ENCODE peak calls at places on chromosomes 4 and X, in seven cellular contexts. P, K, Y, F, A, N and B are unnamed samples.

GRCh38 chr4:126907389-126907788 is 725.4 kb upstream of the INTU start:
- DNase-seq in P (no peak), K (no peak), Y (no peak), F (no peak), A (no peak), N (no peak), B (no peak)

GRCh38 chr4:107747748-107748486 is 27.9 kb upstream of the PAPSS1 start:
- DNase-seq in P (no peak), K (no peak), Y (no peak), F (no peak), A (no peak), N (no peak), B (no peak)

GRCh38 chrX:132271330-132271729 is 52.1 kb upstream of the RAP2C start:
- DNase-seq in P (peak; percentile 48), K (no peak), Y (no peak), F (no peak), A (no peak), N (peak; percentile 36), B (no peak)

GRCh38 chrX:20240201-20240600 is 26.5 kb downstream of the RPS6KA3 start:
- DNase-seq in P (no peak), K (no peak), Y (no peak), F (no peak), A (no peak), N (no peak), B (no peak)

GRCh38 chr4:129899849-129900248 is 803.9 kb downstream of the C4orf33 start:
- DNase-seq in P (no peak), K (no peak), Y (no peak), F (no peak), A (no peak), N (no peak), B (no peak)

GRCh38 chr4:168589154-168589553 is 92.3 kb downstream of the PALLD start:
- DNase-seq in P (peak; percentile 79), K (no peak), Y (no peak), F (peak; percentile 94), A (no peak), N (peak; percentile 99), B (no peak)

GRCh38 chr4:182642831-182643230 is 274.4 kb downstream of the DCTD start:
- DNase-seq in P (no peak), K (no peak), Y (no peak), F (no peak), A (no peak), N (no peak), B (no peak)

GRCh38 chrX:5681159-5681558 is 547.5 kb downstream of the NLGN4X start:
- DNase-seq in P (no peak), K (no peak), Y (no peak), F (no peak), A (no peak), N (no peak), B (no peak)

GRCh38 chr4:159012381-159012780 is 90.5 kb upstream of the RAPGEF2 start:
- DNase-seq in P (no peak), K (no peak), Y (no peak), F (no peak), A (no peak), N (no peak), B (no peak)

GRCh38 chrX:136754641-136755040 is 26.1 kb downstream of the ARHGEF6 start:
- DNase-seq in P (no peak), K (no peak), Y (peak; percentile 60), F (no peak), A (no peak), N (no peak), B (no peak)

DNA sequence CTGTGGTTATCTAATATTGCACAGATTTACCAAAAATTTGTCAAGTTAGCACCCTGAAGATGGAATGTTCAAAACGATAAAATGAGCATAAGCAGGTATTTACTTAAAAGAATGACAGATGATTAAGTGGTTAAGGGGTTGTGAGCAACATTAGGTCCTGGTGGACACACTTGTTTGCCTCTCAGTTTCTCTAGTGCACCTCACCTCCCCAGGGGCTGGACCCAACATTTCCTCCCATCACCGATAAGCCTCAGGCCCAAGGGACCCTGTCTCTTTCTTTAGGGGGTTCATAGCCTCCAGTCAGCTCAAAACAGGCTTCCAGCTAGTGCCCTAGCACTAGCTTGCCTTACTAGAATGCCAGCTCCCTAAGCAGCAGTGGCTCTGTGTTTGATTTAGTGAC is 88.0 kb downstream of the ATP11C start:
- DNase-seq in P (no peak), K (no peak), Y (no peak), F (no peak), A (no peak), N (no peak), B (no peak)
- H3K27me3 ChIP-seq in P (no peaks in the 10 kb centered on the region), K (no peaks in the 10 kb centered on the region), Y (no peaks in the 10 kb centered on the region), F (no peaks in the 10 kb centered on the region), A (no peaks in the 10 kb centered on the region), N (no peaks in the 10 kb centered on the region), B (peaks cover 16% of the 10 kb centered on the region)

GRCh38 chr4:25710637-25711036 is 55.0 kb downstream of the SLC34A2 start:
- DNase-seq in P (no peak), K (no peak), Y (no peak), F (no peak), A (no peak), N (no peak), B (no peak)

GRCh38 chr4:25713812-25714211 is 58.2 kb downstream of the SLC34A2 start:
- DNase-seq in P (no peak), K (no peak), Y (no peak), F (no peak), A (no peak), N (no peak), B (no peak)

GRCh38 chr4:25712611-25713010 is 57.0 kb downstream of the SLC34A2 start:
- DNase-seq in P (no peak), K (no peak), Y (no peak), F (no peak), A (no peak), N (no peak), B (no peak)
- H3K4me3 ChIP-seq in P (no peak overlapping the region), K (no peak overlapping the region), Y (no peak overlapping the region), F (no peak overlapping the region), A (no peak overlapping the region), N (no peak overlapping the region), B (no peak overlapping the region)

GRCh38 chrX:129792586-129793291 is 13.0 kb downstream of the SASH3 start:
- DNase-seq in P (no peak), K (no peak), Y (no peak), F (no peak), A (no peak), N (no peak), B (no peak)
- H3K27ac ChIP-seq in P (no peak overlapping the region), K (no peak overlapping the region), Y (no peak overlapping the region), F (no peak overlapping the region), A (no peak overlapping the region), N (no peak overlapping the region), B (no peak overlapping the region)

DNA sequence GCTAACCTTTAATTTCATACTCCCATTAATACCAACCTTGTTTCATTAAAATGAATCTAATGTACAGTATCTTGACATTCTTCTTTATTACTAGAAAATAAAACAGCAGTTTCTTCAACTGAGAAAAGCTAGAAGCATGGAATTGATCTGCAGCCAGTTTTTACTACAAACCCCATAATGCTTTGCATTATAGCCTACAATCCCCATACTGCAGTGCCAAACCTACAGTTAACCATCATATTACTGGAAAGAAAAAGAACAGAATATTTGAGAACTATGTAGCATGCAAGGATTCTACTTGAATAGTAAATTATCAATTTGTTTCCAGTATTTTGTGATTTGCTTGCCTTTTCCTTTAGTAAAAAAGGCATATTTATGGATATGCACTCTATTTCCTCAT is 3.2 kb upstream of the IL1RAPL1 start:
- DNase-seq in P (no peak), K (no peak), Y (no peak), F (no peak), A (no peak), N (no peak), B (no peak)
- H3K27me3 ChIP-seq in P (no peaks in the 10 kb centered on the region), K (no peaks in the 10 kb centered on the region), Y (no peaks in the 10 kb centered on the region), F (no peaks in the 10 kb centered on the region), A (no peaks in the 10 kb centered on the region), N (peaks cover 8% of the 10 kb centered on the region), B (no peaks in the 10 kb centered on the region)

GRCh38 chr4:41146716-41147506 is 67.4 kb downstream of the APBB2 start:
- DNase-seq in P (peak; percentile 40), K (no peak), Y (peak; percentile 67), F (no peak), A (no peak), N (no peak), B (peak; percentile 85)
- H3K4me3 ChIP-seq in P (no peak overlapping the region), K (no peak overlapping the region), Y (peak overlapping the region; percentile 15), F (no peak overlapping the region), A (no peak overlapping the region), N (no peak overlapping the region), B (peak overlapping the region; percentile 39)

DNA sequence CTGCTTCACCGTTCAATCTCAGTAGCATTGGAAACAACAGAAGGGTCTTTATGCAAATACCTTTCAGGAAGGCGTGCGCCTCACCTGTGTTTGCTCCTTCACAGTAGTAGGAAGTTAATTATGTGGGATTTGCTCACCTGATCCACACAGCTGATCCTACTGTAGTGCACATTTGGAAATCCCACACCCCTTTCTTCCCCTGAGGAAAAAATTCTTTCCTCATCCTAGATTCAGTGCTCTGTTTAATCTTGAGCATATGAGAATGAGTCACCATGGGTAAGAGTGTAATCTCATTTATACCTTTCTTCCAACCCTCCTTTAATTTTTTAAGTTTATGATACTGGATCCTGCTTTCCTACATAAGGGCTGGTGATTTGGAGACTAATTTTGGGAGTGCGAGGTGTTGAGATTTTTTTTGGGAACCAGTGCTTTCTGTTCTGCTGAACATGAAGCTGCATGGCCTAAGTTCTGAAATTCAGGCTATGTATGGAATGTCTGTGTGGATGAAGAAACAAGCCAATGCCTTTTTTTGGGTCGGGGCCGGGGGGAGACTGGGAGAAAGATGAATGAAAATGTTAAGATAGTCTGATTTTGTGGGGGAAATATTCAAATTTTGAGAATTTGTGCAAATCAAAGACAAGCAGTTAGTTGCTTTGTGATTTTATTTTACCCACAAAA is 19.0 kb downstream of the GAB1 start:
- DNase-seq in P (no peak), K (no peak), Y (no peak), F (no peak), A (no peak), N (no peak), B (no peak)
- H3K27ac ChIP-seq in P (peak overlapping the region; percentile 60), K (peak overlapping the region; percentile 12), Y (peak overlapping the region; percentile 39), F (no peak overlapping the region), A (no peak overlapping the region), N (peak overlapping the region; percentile 88), B (peak overlapping the region; percentile 78)